ENCODE peak calls at places on chromosomes 5 and 9, in eight cellular contexts. W is tibial nerve, X is endothelial cell, Z is PC-3, L is heart right ventricle, E is HFFc6, I is IMR-90, F is neural crest cell. B is an unnamed sample.

GRCh38 chr9:19030899-19031298 is 2.1 kb downstream of the SAXO1 start:
- DNase-seq in F (no peak), L (no peak), X (no peak), I (peak), Z (peak), E (no peak), W (no peak), B (no peak)

GRCh38 chr5:158594595-158595242 is 505.0 kb downstream of the EBF1 start:
- DNase-seq in W (no peak), L (no peak), F (no peak), E (no peak), I (no peak), Z (no peak), X (no peak), B (no peak)

GRCh38 chr5:80569961-80570786 is at the start of gene ANKRD34B:
- DNase-seq in L (no peak), F (peak), I (no peak), W (no peak), Z (no peak), E (no peak), X (peak), B (no peak)

GRCh38 chr5:56711191-56711590 is 104.2 kb upstream of the MAP3K1 start:
- DNase-seq in I (peak), L (no peak), X (no peak), F (no peak), E (peak), W (no peak), Z (peak), B (peak)

GRCh38 chr9:105307731-105308130 is 63.3 kb downstream of the SLC44A1 start:
- DNase-seq in W (no peak), E (no peak), L (no peak), F (no peak), Z (no peak), I (peak), X (no peak), B (no peak)

GRCh38 chr9:16417101-16417500 is 453.4 kb downstream of the BNC2 start:
- DNase-seq in F (no peak), E (peak), Z (peak), W (no peak), L (no peak), X (no peak), I (peak), B (peak)

GRCh38 chr5:40134883-40135520 is 544.7 kb upstream of the PTGER4 start:
- DNase-seq in F (no peak), Z (no peak), W (no peak), E (no peak), I (no peak), L (no peak), X (no peak), B (no peak)

GRCh38 chr5:181069767-181070491 is 29.9 kb downstream of the BTNL9 start:
- DNase-seq in L (no peak), W (no peak), Z (no peak), I (no peak), F (no peak), X (no peak), E (peak), B (no peak)

GRCh38 chr5:150540615-150541396 is 32.9 kb downstream of the NDST1 start:
- DNase-seq in F (no peak), X (no peak), E (peak), L (peak), W (no peak), Z (peak), I (peak), B (peak)

GRCh38 chr9:37575921-37576721 is at the start of gene FBXO10:
- DNase-seq in Z (peak), X (peak), F (peak), E (peak), L (peak), I (peak), W (peak), B (no peak)

GRCh38 chr9:110748251-110748893 is 79.8 kb downstream of the MUSK start:
- DNase-seq in I (no peak), X (no peak), F (no peak), L (no peak), Z (no peak), W (no peak), E (no peak), B (no peak)

GRCh38 chr9:83236029-83236696 is 173.2 kb upstream of the RASEF start:
- DNase-seq in E (no peak), W (no peak), F (no peak), L (no peak), I (no peak), X (no peak), Z (no peak), B (no peak)

GRCh38 chr9:138043411-138044345 is 166.1 kb downstream of the CACNA1B start:
- DNase-seq in Z (no peak), E (no peak), L (no peak), F (no peak), I (no peak), X (no peak), W (no peak), B (no peak)

GRCh38 chr9:120733190-120733589 is 18.9 kb upstream of the MEGF9 start:
- DNase-seq in L (peak), E (peak), I (peak), W (no peak), X (no peak), Z (no peak), F (no peak), B (no peak)

GRCh38 chr9:5382479-5382878 is 42.8 kb upstream of the RLN1 start:
- DNase-seq in F (no peak), Z (no peak), L (no peak), W (no peak), E (no peak), X (no peak), I (no peak), B (no peak)

GRCh38 chr9:130476151-130476730 is 31.5 kb downstream of the ASS1 start:
- DNase-seq in X (no peak), W (no peak), L (no peak), F (no peak), Z (no peak), I (no peak), E (no peak), B (no peak)

GRCh38 chr5:179255527-179256228 is 89.6 kb downstream of the ADAMTS2 start:
- DNase-seq in E (no peak), I (no peak), W (no peak), Z (no peak), F (no peak), L (no peak), X (no peak), B (no peak)

GRCh38 chr5:160230686-160231527 is 1.6 kb downstream of the FABP6 start:
- DNase-seq in Z (peak), F (no peak), X (no peak), L (no peak), W (no peak), E (no peak), I (peak), B (no peak)

GRCh38 chr5:1750469-1750868 is 49.2 kb downstream of the MRPL36 start:
- DNase-seq in F (no peak), I (no peak), E (no peak), Z (no peak), X (no peak), W (peak), L (no peak), B (no peak)

GRCh38 chr9:87957839-87958238 is 16.5 kb downstream of the CDK20 start:
- DNase-seq in I (no peak), F (no peak), E (no peak), W (no peak), X (no peak), Z (no peak), L (no peak), B (no peak)

GRCh38 chr9:136671646-136672430 is 9.1 kb downstream of the EGFL7 start:
- DNase-seq in F (peak), X (peak), Z (peak), W (no peak), E (no peak), L (no peak), I (no peak), B (no peak)

GRCh38 chr5:95130951-95131350 is 153.9 kb downstream of the MCTP1 start:
- DNase-seq in W (no peak), F (no peak), Z (no peak), X (no peak), E (peak), I (no peak), L (peak), B (no peak)

GRCh38 chr9:91734371-91734981 is 215.6 kb downstream of the ROR2 start:
- DNase-seq in L (peak), I (peak), X (peak), E (no peak), W (peak), F (peak), Z (peak), B (no peak)

GRCh38 chr5:114782217-114782616 is 387.5 kb downstream of the TRIM36 start:
- DNase-seq in L (no peak), X (no peak), E (no peak), Z (no peak), F (no peak), I (no peak), W (no peak), B (no peak)

GRCh38 chr9:84261082-84261746 is 79.3 kb downstream of the SLC28A3 start:
- DNase-seq in Z (peak), L (peak), X (peak), I (peak), F (peak), W (peak), E (peak), B (peak)

GRCh38 chr5:172722309-172722815 is 48.6 kb downstream of the DUSP1 start:
- DNase-seq in W (no peak), E (no peak), L (no peak), X (no peak), F (no peak), I (no peak), Z (no peak), B (no peak)

GRCh38 chr5:161167001-161167765 is 315.2 kb upstream of the ATP10B start:
- DNase-seq in E (no peak), X (no peak), F (no peak), I (no peak), Z (no peak), W (no peak), L (no peak), B (no peak)

GRCh38 chr9:30935730-30936129 is 1448.7 kb upstream of the ACO1 start:
- DNase-seq in Z (no peak), I (no peak), E (no peak), L (no peak), F (no peak), X (no peak), W (no peak), B (no peak)

GRCh38 chr9:137244486-137245449 is 3.7 kb downstream of the TUBB4B start:
- DNase-seq in L (no peak), W (no peak), E (no peak), I (no peak), X (no peak), Z (peak), F (no peak), B (no peak)

GRCh38 chr5:39876146-39876545 is 451.4 kb upstream of the DAB2 start:
- DNase-seq in L (no peak), E (no peak), Z (no peak), W (no peak), F (no peak), I (no peak), X (no peak), B (no peak)

GRCh38 chr5:425714-426113 is 17.3 kb upstream of the EXOC3 start:
- DNase-seq in Z (peak), F (no peak), X (no peak), I (no peak), L (no peak), E (no peak), W (no peak), B (no peak)
- TF ChIP-seq CTCF in Z (peak), F (no peak), X (no peak), I (no peak), L (no peak), E (peak), W (no peak), B (no peak)

GRCh38 chr5:102545175-102545574 is 46.4 kb upstream of the SLCO6A1 start:
- DNase-seq in E (no peak), Z (peak), F (no peak), I (no peak), X (peak), L (no peak), W (no peak), B (no peak)
- TF ChIP-seq CTCF in E (peak), Z (peak), F (peak), I (peak), X (peak), L (no peak), W (no peak), B (peak)

DNA sequence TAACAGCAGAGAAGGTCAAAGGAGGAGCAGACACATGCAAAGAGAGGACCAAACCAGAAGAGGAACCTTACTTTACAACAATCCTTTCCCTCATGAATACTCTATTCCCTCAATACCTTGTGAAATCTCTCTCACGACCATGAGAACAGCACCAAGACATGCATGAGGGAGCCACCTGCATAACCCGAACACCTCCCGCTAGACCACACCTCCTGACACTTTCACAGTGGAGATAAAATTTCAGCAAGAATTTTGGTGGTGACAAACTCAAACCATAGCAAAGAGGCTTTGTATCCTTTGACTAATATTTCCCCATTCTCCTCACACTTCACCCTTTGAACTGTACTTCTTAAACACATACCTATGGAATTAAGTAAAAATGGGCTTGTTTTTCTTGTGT is 101.7 kb downstream of the RORB start:
- DNase-seq in E (no peak), I (no peak), L (no peak), Z (no peak), W (no peak), F (no peak), X (no peak), B (no peak)
- TF ChIP-seq CTCF in E (no peak), I (no peak), L (no peak), Z (no peak), W (no peak), F (no peak), X (no peak), B (no peak)

DNA sequence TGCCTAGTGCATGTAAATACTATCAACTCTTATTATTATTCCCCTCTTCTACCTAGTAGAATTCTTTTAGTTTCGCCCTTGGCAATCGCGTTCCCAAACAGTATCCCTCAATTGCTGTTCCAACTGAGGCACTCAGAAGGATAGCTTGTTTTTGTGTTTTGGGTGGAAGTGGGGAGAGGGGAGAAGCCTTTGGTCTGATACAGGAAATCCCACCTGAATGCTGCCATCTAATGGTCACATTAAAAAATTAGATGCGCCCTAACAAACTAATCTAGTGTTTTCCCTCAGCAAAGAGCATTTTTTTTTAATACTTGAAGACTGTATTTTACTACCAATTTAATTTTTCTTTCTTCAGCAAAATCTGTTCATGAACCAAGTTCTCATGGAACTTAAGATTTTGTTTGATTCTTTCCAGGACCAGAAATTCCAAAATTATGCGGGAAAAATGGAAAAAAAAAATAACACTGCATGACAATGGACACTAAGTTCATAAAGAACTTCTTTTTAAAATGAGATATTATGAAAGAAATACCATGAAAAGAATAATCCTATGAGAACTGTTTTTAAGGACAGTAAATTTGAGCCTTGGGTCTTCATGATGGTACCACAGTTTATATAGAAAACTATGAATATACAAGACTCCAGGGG is 22.2 kb upstream of the GLDC start:
- DNase-seq in L (no peak), W (no peak), I (peak), Z (peak), E (peak), X (no peak), F (no peak), B (no peak)
- TF ChIP-seq CTCF in L (peak), W (peak), I (peak), Z (peak), E (peak), X (peak), F (peak), B (peak)

GRCh38 chr9:124282442-124283231 is 24.9 kb downstream of the NEK6 start:
- DNase-seq in W (peak), X (no peak), L (peak), I (peak), E (no peak), F (no peak), Z (no peak), B (no peak)
- TF ChIP-seq CTCF in W (no peak), X (no peak), L (no peak), I (no peak), E (no peak), F (no peak), Z (no peak), B (no peak)